ENCODE peak calls at places on chromosomes 11 and 22, in eight cellular contexts. N is suprapubic skin, P is PC-9, G is lung, H is astrocyte of the spinal cord, W is sigmoid colon, K is left ventricle myocardium inferior, Y is brain microvascular endothelial cell. C is an unnamed sample.

GRCh38 chr11:68942751-68943271 is 38.0 kb downstream of the MRGPRD start:
- DNase-seq in G (no peak), Y (no peak), P (no peak), K (no peak), W (peak), H (peak), N (no peak), C (peak)

GRCh38 chr11:96315476-96315875 is 27.5 kb downstream of the MAML2 start:
- DNase-seq in P (no peak), K (no peak), W (no peak), N (no peak), G (no peak), Y (no peak), H (no peak), C (no peak)

GRCh38 chr11:74182635-74183034 is 11.5 kb downstream of the PPME1 start:
- DNase-seq in Y (no peak), K (no peak), G (no peak), N (no peak), P (peak), H (no peak), W (no peak), C (no peak)

GRCh38 chr22:35552186-35552842 is 11.7 kb downstream of the RASD2 start:
- DNase-seq in W (no peak), P (no peak), H (peak), N (no peak), G (no peak), Y (no peak), K (no peak), C (no peak)

GRCh38 chr11:64092119-64092760 is 56.5 kb downstream of the FLRT1 start:
- DNase-seq in N (no peak), Y (no peak), P (no peak), K (no peak), W (no peak), G (no peak), H (no peak), C (no peak)

GRCh38 chr11:107696140-107696539 is 15.7 kb downstream of the SLN start:
- DNase-seq in G (no peak), N (no peak), K (no peak), H (peak), P (peak), W (no peak), Y (peak), C (no peak)

GRCh38 chr11:122523841-122524531 is 131.5 kb upstream of the UBASH3B start:
- DNase-seq in H (peak), N (no peak), G (no peak), K (peak), Y (no peak), P (no peak), W (no peak), C (no peak)

GRCh38 chr11:8017894-8018741 is 31.0 kb downstream of the EIF3F start:
- DNase-seq in H (peak), N (peak), Y (no peak), K (no peak), G (no peak), P (no peak), W (no peak), C (peak)

GRCh38 chr22:47967841-47968240 is 1205.4 kb downstream of the TBC1D22A start:
- DNase-seq in N (no peak), H (no peak), K (no peak), Y (no peak), G (no peak), W (no peak), P (no peak), C (no peak)

GRCh38 chr11:35683728-35684339 is 21.3 kb downstream of the TRIM44 start:
- DNase-seq in G (no peak), H (no peak), P (no peak), N (no peak), K (no peak), Y (no peak), W (no peak), C (no peak)

GRCh38 chr11:70381872-70382842 is 16.2 kb upstream of the CTTN start:
- DNase-seq in Y (peak), P (no peak), H (peak), G (no peak), K (no peak), W (peak), N (no peak), C (no peak)

GRCh38 chr11:95239871-95240648 is 9.1 kb upstream of the SESN3 start:
- DNase-seq in K (no peak), W (no peak), Y (no peak), P (no peak), G (no peak), N (no peak), H (no peak), C (no peak)

GRCh38 chr11:6456361-6457073 is 15.7 kb upstream of the HPX start:
- DNase-seq in P (no peak), K (no peak), G (no peak), N (no peak), Y (no peak), W (no peak), H (no peak), C (no peak)

GRCh38 chr11:70167723-70168404 is 35.2 kb upstream of the FADD start:
- DNase-seq in P (no peak), H (no peak), K (no peak), N (no peak), Y (no peak), W (no peak), G (no peak), C (no peak)

GRCh38 chr11:77152846-77153245 is 24.8 kb downstream of the MYO7A start:
- DNase-seq in K (no peak), H (peak), P (no peak), W (no peak), Y (no peak), N (no peak), G (no peak), C (no peak)

GRCh38 chr11:24759742-24760141 is 262.9 kb downstream of the LUZP2 start:
- DNase-seq in N (no peak), P (no peak), G (no peak), H (no peak), Y (no peak), W (no peak), K (no peak), C (no peak)

GRCh38 chr11:71252782-71253730 is 679 bp upstream of the SHANK2 start:
- DNase-seq in K (no peak), N (no peak), G (peak), Y (peak), H (peak), W (no peak), P (peak), C (no peak)

GRCh38 chr11:76589477-76589876 is 81.1 kb downstream of the LRRC32 start:
- DNase-seq in K (no peak), Y (no peak), W (no peak), H (no peak), N (no peak), G (no peak), P (no peak), C (no peak)

GRCh38 chr11:62133328-62134065 is 9.7 kb downstream of the INCENP start:
- DNase-seq in K (no peak), G (no peak), N (no peak), H (no peak), W (no peak), Y (no peak), P (no peak), C (no peak)

GRCh38 chr11:2564588-2565440 is 120.0 kb downstream of the KCNQ1 start:
- DNase-seq in Y (no peak), N (no peak), P (no peak), K (peak), G (no peak), H (no peak), W (peak), C (no peak)

GRCh38 chr11:47148903-47149535 is 27.7 kb downstream of the ARFGAP2 start:
- DNase-seq in G (no peak), H (no peak), W (peak), Y (no peak), P (peak), K (peak), N (no peak), C (no peak)

GRCh38 chr11:77208535-77208934 is 80.5 kb downstream of the MYO7A start:
- DNase-seq in P (no peak), W (no peak), K (no peak), Y (no peak), H (no peak), G (no peak), N (no peak), C (peak)

GRCh38 chr11:99739464-99740089 is 718.8 kb downstream of the CNTN5 start:
- DNase-seq in H (peak), W (no peak), K (no peak), Y (peak), G (no peak), P (no peak), N (no peak), C (no peak)

GRCh38 chr11:4704054-4704789 is at the start of gene MMP26:
- DNase-seq in H (no peak), Y (no peak), P (no peak), N (no peak), W (no peak), K (no peak), G (no peak), C (no peak)

GRCh38 chr22:18056161-18056666 is 21.6 kb upstream of the PEX26 start:
- DNase-seq in G (no peak), P (no peak), Y (no peak), N (no peak), K (no peak), H (peak), W (no peak), C (no peak)

GRCh38 chr11:19931768-19932369 is 219.2 kb downstream of the NAV2 start:
- DNase-seq in N (no peak), H (no peak), W (no peak), G (no peak), P (no peak), Y (no peak), K (no peak), C (peak)

GRCh38 chr22:23144926-23145906 is at the start of gene RAB36:
- DNase-seq in K (peak), W (peak), H (peak), P (peak), Y (peak), G (peak), N (peak), C (peak)

GRCh38 chr22:23146842-23147205 is 1.5 kb downstream of the RAB36 start:
- DNase-seq in N (no peak), G (no peak), Y (no peak), K (no peak), H (no peak), W (no peak), P (no peak), C (no peak)

GRCh38 chr22:23143119-23143518 is 1.3 kb upstream of the RSPH14 start:
- DNase-seq in P (no peak), G (no peak), Y (no peak), K (no peak), N (no peak), W (no peak), H (no peak), C (no peak)

GRCh38 chr22:23142546-23143105 is 836 bp upstream of the RSPH14 start:
- DNase-seq in P (no peak), W (no peak), G (no peak), Y (no peak), H (no peak), N (no peak), K (no peak), C (no peak)

GRCh38 chr22:23144432-23144831 is 845 bp upstream of the RAB36 start:
- DNase-seq in W (no peak), P (no peak), K (no peak), G (no peak), H (no peak), N (no peak), Y (no peak), C (no peak)
- H3K4me3 ChIP-seq in W (no peak), P (peak), K (peak), G (no peak), H (no peak), N (peak), Y (no peak), C (peak)

DNA sequence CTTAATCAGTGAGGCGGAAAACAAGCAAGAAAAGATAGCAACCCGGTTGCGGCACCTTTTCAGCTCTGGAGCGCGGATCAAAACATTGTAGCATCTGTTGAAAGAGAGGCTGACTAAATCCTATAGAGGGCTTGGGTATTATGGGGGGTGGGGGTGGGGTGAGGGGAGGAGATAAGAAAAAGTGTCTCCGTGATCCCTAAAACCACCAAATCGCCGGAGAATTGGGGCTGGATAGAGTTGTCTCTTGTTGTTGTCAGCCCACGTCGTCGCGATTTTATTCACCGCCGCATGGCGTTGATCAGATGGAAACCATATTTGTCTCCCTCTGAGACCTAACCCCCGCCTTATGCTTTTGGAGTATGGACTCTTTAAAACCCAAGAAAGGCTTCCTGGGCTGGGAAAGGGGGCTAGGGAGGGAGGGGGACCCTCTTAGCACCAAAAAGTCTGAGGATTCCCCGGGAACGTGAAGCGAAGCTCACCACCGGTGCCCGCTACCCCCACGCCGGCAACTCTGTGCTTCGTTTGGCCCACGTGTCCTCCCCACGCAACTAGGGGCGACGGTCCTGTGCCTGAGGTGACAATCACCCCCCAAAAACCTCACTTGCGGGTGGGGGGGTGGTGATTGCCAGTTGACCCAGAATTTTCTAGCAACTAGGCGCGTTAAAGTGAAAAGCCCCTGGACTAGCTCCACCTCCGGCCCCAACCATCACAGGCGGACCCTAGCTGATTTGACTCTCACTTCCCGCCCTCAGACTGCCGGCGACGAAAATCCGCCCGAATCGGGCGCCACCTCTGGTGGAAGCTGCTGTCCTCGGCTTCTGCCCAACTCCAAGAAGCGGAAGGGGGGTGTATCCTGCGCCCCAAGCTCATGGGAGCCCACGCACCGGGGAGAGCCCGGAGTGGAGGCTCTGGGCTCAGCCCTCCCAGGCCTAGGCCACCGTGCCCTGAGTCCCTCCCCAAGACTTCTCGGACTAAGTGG is 12.8 kb downstream of the PAX6 start:
- DNase-seq in Y (no peak), G (no peak), W (no peak), P (no peak), K (no peak), H (no peak), N (no peak), C (no peak)
- TF ChIP-seq CTCF in Y (peak), G (no peak), W (no peak), P (no peak), K (no peak), H (peak), N (no peak), C (no peak)

DNA sequence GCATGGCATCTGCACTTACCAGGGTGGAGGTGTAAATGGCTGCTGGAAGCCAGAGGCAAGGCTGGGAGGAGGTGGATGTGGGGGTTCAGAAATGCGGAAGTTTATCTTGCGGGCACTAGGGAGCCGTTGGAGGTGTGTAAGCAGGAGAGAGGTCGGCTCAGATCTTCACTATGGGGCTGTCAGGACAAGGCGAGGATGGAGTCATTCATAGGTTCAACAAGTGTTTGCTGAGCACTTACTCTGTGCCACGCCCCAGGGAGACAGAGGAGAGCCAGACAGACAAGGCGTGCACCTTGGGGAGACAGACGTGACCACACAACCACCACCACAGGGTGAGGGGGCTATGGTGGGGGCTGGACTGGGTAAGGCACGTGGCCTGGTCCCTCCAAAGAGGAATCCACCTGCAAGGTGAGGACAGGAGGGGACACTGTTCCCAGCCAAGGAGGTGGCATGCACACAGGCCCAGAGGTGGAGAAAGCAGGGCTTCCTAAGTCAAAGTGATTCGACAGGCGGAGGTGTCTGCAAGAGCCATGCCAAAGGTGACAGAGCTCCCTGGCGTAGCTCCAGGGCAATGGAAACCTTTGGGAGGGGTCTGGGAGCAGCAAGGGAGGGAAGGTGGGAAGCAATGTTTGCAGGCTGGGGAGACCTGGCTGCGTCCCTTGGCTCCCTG is 30.8 kb upstream of the TCF20 start:
- DNase-seq in H (no peak), Y (no peak), W (no peak), P (no peak), K (no peak), G (no peak), N (no peak), C (no peak)
- H3K4me3 ChIP-seq in H (no peak), Y (no peak), W (no peak), P (no peak), K (no peak), G (no peak), N (no peak), C (no peak)

GRCh38 chr11:128884703-128885338 is 6.3 kb upstream of the KCNJ5 start:
- DNase-seq in H (peak), G (peak), N (no peak), W (peak), P (peak), Y (peak), K (no peak), C (no peak)

GRCh38 chr11:128884054-128884453 is 7.1 kb upstream of the KCNJ5 start:
- DNase-seq in Y (no peak), W (no peak), P (no peak), N (no peak), K (no peak), H (no peak), G (no peak), C (no peak)

GRCh38 chr11:128888034-128888985 is 2.8 kb upstream of the KCNJ5 start:
- DNase-seq in K (no peak), H (no peak), Y (no peak), W (no peak), N (no peak), G (no peak), P (no peak), C (no peak)

GRCh38 chr11:128889657-128890213 is 1.4 kb upstream of the KCNJ5 start:
- DNase-seq in K (no peak), N (no peak), G (no peak), Y (no peak), P (no peak), W (no peak), H (no peak), C (no peak)

DNA sequence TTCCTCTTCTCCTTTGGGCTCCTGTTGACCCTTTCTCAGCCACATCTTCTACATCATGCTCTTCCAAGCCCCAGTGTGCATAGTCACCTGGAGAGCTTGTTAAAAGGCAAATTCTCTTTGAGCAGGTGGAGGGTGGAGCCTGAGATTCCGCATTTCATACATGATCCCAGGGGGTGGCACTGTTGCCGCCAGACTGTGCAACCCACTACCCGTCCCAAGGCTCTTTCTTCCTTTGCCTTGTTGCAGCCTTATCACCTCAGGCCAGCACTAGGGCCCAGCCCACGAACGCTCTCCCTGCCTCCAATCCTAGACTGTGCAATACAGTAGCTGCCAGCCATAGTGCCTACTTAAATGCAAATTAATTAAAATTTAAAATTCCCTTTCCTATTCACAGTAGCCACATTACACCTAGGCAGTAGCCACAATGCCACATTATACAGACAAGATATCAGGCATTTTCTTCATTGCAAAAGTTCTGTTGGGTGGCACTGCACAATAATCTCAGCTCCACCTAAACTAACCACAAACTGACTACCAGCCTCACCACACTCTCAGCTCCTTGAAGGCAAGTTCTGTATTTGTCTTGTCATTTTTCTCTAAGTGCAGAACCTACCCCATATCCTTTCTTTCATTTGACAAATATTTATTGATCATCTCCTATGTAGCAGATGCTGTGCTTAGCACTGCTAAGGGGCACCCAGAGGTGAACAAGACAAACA is 4.6 kb upstream of the KCNJ5 start:
- DNase-seq in Y (no peak), W (no peak), N (no peak), H (no peak), G (no peak), P (no peak), K (no peak), C (no peak)
- TF ChIP-seq CTCF in Y (peak), W (no peak), N (no peak), H (peak), G (no peak), P (peak), K (peak), C (no peak)

DNA sequence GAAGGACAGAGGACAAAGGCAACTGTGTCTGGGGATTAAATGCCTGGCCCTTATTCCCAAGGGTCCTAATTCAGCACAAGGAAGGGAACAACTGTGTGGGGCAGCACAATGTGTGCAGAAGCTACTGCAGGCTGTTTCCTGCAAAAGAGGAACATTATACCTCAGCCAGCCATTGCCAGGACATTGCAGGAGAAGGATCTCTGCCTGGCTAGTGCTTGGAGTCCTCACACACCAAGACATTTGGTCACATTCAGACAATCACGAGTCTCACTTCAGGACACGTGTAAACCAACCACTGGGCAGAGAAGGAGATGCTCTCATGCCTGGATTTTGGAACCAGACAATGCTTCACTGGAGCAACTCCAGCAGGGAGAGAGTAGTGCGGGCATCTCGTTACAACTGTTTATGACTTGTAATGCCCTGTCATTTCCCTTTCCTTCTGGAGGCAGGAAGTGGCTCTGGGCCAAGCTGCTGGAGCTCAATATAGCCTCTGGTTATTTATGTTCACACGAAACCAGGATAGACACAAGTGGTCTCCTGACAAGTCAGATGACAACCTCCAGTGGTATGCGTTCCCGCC is 23.9 kb upstream of the ZC3H12C start:
- DNase-seq in K (peak), W (peak), H (peak), N (no peak), P (peak), G (peak), Y (peak), C (no peak)
- H3K4me3 ChIP-seq in K (peak), W (no peak), H (no peak), N (no peak), P (no peak), G (no peak), Y (no peak), C (peak)